ENCODE peak calls at places on chromosomes 6 and 20, in eight cellular contexts. V is H9, O is tibial artery, N is mucosa of gallbladder, L is GM12865, P is DMS53, A is T follicular helper cell, J is ecto neural progenitor cell. T is an unnamed sample.

GRCh38 chr20:33433465-33433864 is 10.1 kb downstream of the SNTA1 start:
- DNase-seq in V (no peak), O (peak), N (no peak), L (no peak), P (no peak), A (no peak), J (no peak), T (no peak)

GRCh38 chr20:6525447-6526303 is 241.8 kb upstream of the BMP2 start:
- DNase-seq in V (peak), O (no peak), N (no peak), L (no peak), P (peak), A (no peak), J (no peak), T (no peak)

GRCh38 chr6:35370124-35370741 is 27.9 kb downstream of the PPARD start:
- DNase-seq in V (no peak), O (peak), N (peak), L (peak), P (peak), A (no peak), J (no peak), T (peak)

GRCh38 chr6:134138226-134138975 is 86.0 kb upstream of the SLC2A12 start:
- DNase-seq in V (no peak), O (no peak), N (no peak), L (no peak), P (no peak), A (no peak), J (no peak), T (no peak)

GRCh38 chr6:41568585-41569384 is 22.6 kb downstream of the FOXP4 start:
- DNase-seq in V (no peak), O (no peak), N (peak), L (no peak), P (peak), A (no peak), J (peak), T (no peak)

GRCh38 chr6:70901324-70901723 is 55.5 kb downstream of the B3GAT2 start:
- DNase-seq in V (no peak), O (no peak), N (no peak), L (no peak), P (peak), A (no peak), J (no peak), T (no peak)

GRCh38 chr20:50034567-50035170 is 51.9 kb downstream of the SNAI1 start:
- DNase-seq in V (no peak), O (peak), N (no peak), L (no peak), P (peak), A (no peak), J (no peak), T (no peak)

GRCh38 chr6:30871592-30872183 is 12.6 kb upstream of the DDR1 start:
- DNase-seq in V (no peak), O (no peak), N (no peak), L (no peak), P (no peak), A (no peak), J (no peak), T (no peak)

GRCh38 chr20:22579711-22580697 is 4.4 kb downstream of the FOXA2 start:
- DNase-seq in V (peak), O (no peak), N (no peak), L (no peak), P (peak), A (no peak), J (no peak), T (no peak)

GRCh38 chr20:16407251-16408067 is 165.8 kb downstream of the KIF16B start:
- DNase-seq in V (no peak), O (no peak), N (no peak), L (no peak), P (no peak), A (no peak), J (no peak), T (no peak)

GRCh38 chr6:148548065-148548748 is 198.6 kb upstream of the UST start:
- DNase-seq in V (no peak), O (no peak), N (no peak), L (no peak), P (no peak), A (no peak), J (no peak), T (no peak)

GRCh38 chr20:51014797-51015722 is 7.8 kb downstream of the KCNG1 start:
- DNase-seq in V (peak), O (no peak), N (peak), L (peak), P (peak), A (no peak), J (peak), T (no peak)

GRCh38 chr6:140817176-140817575 is 1315.5 kb upstream of the GJE1 start:
- DNase-seq in V (no peak), O (no peak), N (no peak), L (no peak), P (no peak), A (no peak), J (no peak), T (no peak)

GRCh38 chr6:151242420-151242841 is 2.7 kb downstream of the AKAP12 start:
- DNase-seq in V (no peak), O (no peak), N (no peak), L (no peak), P (no peak), A (no peak), J (peak), T (no peak)

GRCh38 chr6:14511192-14511591 is 393.6 kb downstream of the CD83 start:
- DNase-seq in V (no peak), O (no peak), N (no peak), L (no peak), P (no peak), A (no peak), J (no peak), T (no peak)

GRCh38 chr6:163324326-163324927 is 90.1 kb upstream of the QKI start:
- DNase-seq in V (no peak), O (no peak), N (no peak), L (no peak), P (no peak), A (no peak), J (no peak), T (no peak)

GRCh38 chr20:4006640-4007039 is 8.7 kb downstream of the RNF24 start:
- DNase-seq in V (no peak), O (peak), N (peak), L (no peak), P (no peak), A (no peak), J (no peak), T (no peak)

GRCh38 chr20:58892126-58892931 is 39.8 kb downstream of the GNAS start:
- DNase-seq in V (peak), O (peak), N (peak), L (peak), P (peak), A (peak), J (peak), T (peak)

GRCh38 chr20:36836591-36837329 is 39.2 kb upstream of the TLDC2 start:
- DNase-seq in V (peak), O (no peak), N (no peak), L (peak), P (peak), A (no peak), J (peak), T (peak)

GRCh38 chr6:23981923-23982322 is 144.1 kb upstream of the NRSN1 start:
- DNase-seq in V (no peak), O (no peak), N (no peak), L (no peak), P (no peak), A (no peak), J (no peak), T (no peak)

GRCh38 chr6:145731432-145731831 is 3.9 kb downstream of the EPM2A start:
- DNase-seq in V (no peak), O (no peak), N (no peak), L (no peak), P (no peak), A (no peak), J (no peak), T (no peak)

GRCh38 chr6:151681426-151682059 is 125.9 kb upstream of the ESR1 start:
- DNase-seq in V (no peak), O (no peak), N (no peak), L (peak), P (peak), A (no peak), J (no peak), T (no peak)

GRCh38 chr6:118963003-118963402 is 28.0 kb upstream of the MCM9 start:
- DNase-seq in V (no peak), O (no peak), N (no peak), L (no peak), P (peak), A (no peak), J (no peak), T (no peak)

GRCh38 chr20:24331939-24332338 is 137.5 kb upstream of the SYNDIG1 start:
- DNase-seq in V (no peak), O (no peak), N (no peak), L (no peak), P (no peak), A (no peak), J (no peak), T (no peak)

GRCh38 chr6:136576821-136577220 is 26.6 kb upstream of the MAP7 start:
- DNase-seq in V (no peak), O (no peak), N (no peak), L (no peak), P (no peak), A (no peak), J (no peak), T (no peak)